ENCODE peak calls at places on chromosomes 7 and 10, in five cellular contexts. N, K, D, W and G are unnamed samples.

GRCh38 chr10:44245601-44245938 is 139.3 kb downstream of the CXCL12 start:
- DNase-seq in W (no peak), D (peak), K (no peak), N (no peak), G (no peak)

GRCh38 chr10:75140246-75140645 is 28.8 kb downstream of the SAMD8 start:
- DNase-seq in N (no peak), D (no peak), W (no peak), K (no peak), G (no peak)

GRCh38 chr7:2158331-2159175 is 74.2 kb downstream of the MAD1L1 start:
- DNase-seq in D (no peak), K (no peak), N (no peak), W (peak), G (no peak)

GRCh38 chr7:56079450-56080185 is 13.1 kb downstream of the PHKG1 start:
- DNase-seq in N (no peak), D (peak), W (no peak), K (peak), G (no peak)

GRCh38 chr7:121797283-121798037 is 75.5 kb upstream of the PTPRZ1 start:
- DNase-seq in D (peak), K (peak), N (no peak), W (no peak), G (no peak)

GRCh38 chr10:71705582-71705981 is 14.0 kb downstream of the C10orf105 start:
- DNase-seq in D (no peak), N (no peak), W (no peak), K (no peak), G (no peak)

GRCh38 chr7:99387912-99388311 is 13.4 kb downstream of the ARPC1B start:
- DNase-seq in W (no peak), N (no peak), D (no peak), K (no peak), G (no peak)

GRCh38 chr10:60977161-60978128 is 33.5 kb upstream of the RHOBTB1 start:
- DNase-seq in N (no peak), K (no peak), D (no peak), W (no peak), G (no peak)

GRCh38 chr10:110434477-110435096 is 63.1 kb upstream of the DUSP5 start:
- DNase-seq in D (no peak), N (no peak), K (no peak), W (no peak), G (no peak)

GRCh38 chr10:3723706-3724225 is 61.2 kb downstream of the KLF6 start:
- DNase-seq in D (peak), N (no peak), K (no peak), W (no peak), G (no peak)

GRCh38 chr10:110867807-110868465 is 3.8 kb upstream of the PDCD4 start:
- DNase-seq in K (no peak), N (no peak), W (no peak), D (no peak), G (no peak)

GRCh38 chr7:141676618-141677017 is 25.3 kb downstream of the DENND11 start:
- DNase-seq in D (peak), W (no peak), N (no peak), K (no peak), G (no peak)

GRCh38 chr10:113957013-113957412 is 86.7 kb upstream of the ADRB1 start:
- DNase-seq in W (no peak), D (peak), N (no peak), K (peak), G (no peak)

GRCh38 chr10:100479059-100479458 is 16.2 kb downstream of the WNT8B start:
- DNase-seq in D (no peak), N (no peak), W (no peak), K (no peak), G (no peak)

GRCh38 chr7:137480824-137481365 is 137.4 kb upstream of the PTN start:
- DNase-seq in D (peak), N (no peak), W (no peak), K (no peak), G (no peak)

GRCh38 chr7:47501406-47501805 is 80.5 kb downstream of the TNS3 start:
- DNase-seq in K (no peak), W (no peak), N (no peak), D (peak), G (no peak)

GRCh38 chr10:127736915-127737562 is at the start of gene FOXI2:
- DNase-seq in D (no peak), N (no peak), W (no peak), K (no peak), G (no peak)

GRCh38 chr10:13812804-13813203 is 226.0 kb downstream of the PRPF18 start:
- DNase-seq in W (no peak), N (no peak), D (no peak), K (no peak), G (no peak)

GRCh38 chr7:74569501-74570075 is 87.9 kb upstream of the GTF2I start:
- DNase-seq in W (no peak), D (no peak), N (peak), K (peak), G (no peak)

GRCh38 chr7:27155816-27156507 is 513 bp downstream of the HOXA7 start:
- DNase-seq in W (peak), D (peak), K (no peak), N (peak), G (peak)

GRCh38 chr7:50962962-50963374 is 180.3 kb upstream of the GRB10 start:
- DNase-seq in N (no peak), W (peak), K (no peak), D (peak), G (no peak)

GRCh38 chr7:28155964-28156363 is 24.6 kb downstream of the JAZF1 start:
- DNase-seq in K (no peak), W (no peak), D (peak), N (no peak), G (no peak)

GRCh38 chr7:77284005-77284404 is 84.4 kb upstream of the FGL2 start:
- DNase-seq in N (no peak), D (no peak), W (no peak), K (no peak), G (no peak)

GRCh38 chr10:63562857-63563256 is 41.7 kb downstream of the REEP3 start:
- DNase-seq in D (no peak), N (no peak), W (no peak), K (no peak), G (no peak)

GRCh38 chr7:2759736-2760097 is 71.7 kb downstream of the AMZ1 start:
- DNase-seq in K (peak), N (no peak), W (no peak), D (no peak), G (no peak)

GRCh38 chr7:123494193-123494796 is 40.1 kb downstream of the IQUB start:
- DNase-seq in K (peak), D (peak), N (peak), W (no peak), G (peak)

GRCh38 chr7:30705596-30705995 is 23.3 kb upstream of the CRHR2 start:
- DNase-seq in K (no peak), D (no peak), W (no peak), N (no peak), G (no peak)

GRCh38 chr10:1643161-1643910 is 94.0 kb downstream of the ADARB2 start:
- DNase-seq in K (no peak), N (peak), W (no peak), D (no peak), G (peak)

GRCh38 chr7:95102662-95103061 is 195.3 kb downstream of the PPP1R9A start:
- DNase-seq in N (no peak), W (no peak), D (no peak), K (no peak), G (no peak)